ENCODE peak calls at places on chromosomes 12 and 14, in ten cellular contexts. One of them, this sample, is unnamed.
A peak's percentile ranks its signal among the peaks of the same experiment; 100 is the strongest.

GRCh38 chr14:101230161-101230850 is 326.8 kb upstream of the RTL1 start:
- DNase-seq in prostate gland: no peak
- DNase-seq in naive thymus-derived CD8-positive, alpha-beta T cell: no peak
- DNase-seq in sciatic nerve: peak; percentile 45
- DNase-seq in mucosa of gallbladder: no peak
- DNase-seq in activated CD8-positive, alpha-beta T cell treated with anti-CD3 and anti-CD28 coated beads for 36 hours: no peak
- DNase-seq in Right ventricle myocardium superior: no peak
- DNase-seq in RWPE1: no peak
- DNase-seq in neural crest cell: no peak
- DNase-seq in CD4-positive, alpha-beta T cell: no peak
- DNase-seq in this sample: no peak

GRCh38 chr14:69096766-69097475 is 56.0 kb downstream of the DCAF5 start:
- DNase-seq in mucosa of gallbladder: no peak
- DNase-seq in sciatic nerve: no peak
- DNase-seq in neural crest cell: no peak
- DNase-seq in activated CD8-positive, alpha-beta T cell treated with anti-CD3 and anti-CD28 coated beads for 36 hours: no peak
- DNase-seq in Right ventricle myocardium superior: no peak
- DNase-seq in RWPE1: no peak
- DNase-seq in prostate gland: no peak
- DNase-seq in naive thymus-derived CD8-positive, alpha-beta T cell: no peak
- DNase-seq in CD4-positive, alpha-beta T cell: no peak
- DNase-seq in this sample: no peak

GRCh38 chr12:10717410-10717809 is 5.7 kb downstream of the YBX3 start:
- DNase-seq in RWPE1: peak; percentile 62
- DNase-seq in mucosa of gallbladder: no peak
- DNase-seq in Right ventricle myocardium superior: no peak
- DNase-seq in CD4-positive, alpha-beta T cell: no peak
- DNase-seq in naive thymus-derived CD8-positive, alpha-beta T cell: no peak
- DNase-seq in neural crest cell: no peak
- DNase-seq in prostate gland: peak; percentile 19
- DNase-seq in sciatic nerve: no peak
- DNase-seq in activated CD8-positive, alpha-beta T cell treated with anti-CD3 and anti-CD28 coated beads for 36 hours: no peak
- DNase-seq in this sample: no peak

GRCh38 chr12:870378-870777 is 79.1 kb downstream of the RAD52 start:
- DNase-seq in naive thymus-derived CD8-positive, alpha-beta T cell: no peak
- DNase-seq in neural crest cell: no peak
- DNase-seq in prostate gland: no peak
- DNase-seq in mucosa of gallbladder: no peak
- DNase-seq in RWPE1: no peak
- DNase-seq in sciatic nerve: no peak
- DNase-seq in CD4-positive, alpha-beta T cell: no peak
- DNase-seq in activated CD8-positive, alpha-beta T cell treated with anti-CD3 and anti-CD28 coated beads for 36 hours: peak; percentile 8
- DNase-seq in Right ventricle myocardium superior: no peak
- DNase-seq in this sample: no peak

GRCh38 chr12:20368653-20369163 is 371 bp downstream of the PDE3A start:
- DNase-seq in prostate gland: no peak
- DNase-seq in RWPE1: no peak
- DNase-seq in Right ventricle myocardium superior: peak; percentile 57
- DNase-seq in neural crest cell: peak; percentile 39
- DNase-seq in naive thymus-derived CD8-positive, alpha-beta T cell: no peak
- DNase-seq in CD4-positive, alpha-beta T cell: no peak
- DNase-seq in mucosa of gallbladder: peak; percentile 16
- DNase-seq in sciatic nerve: peak; percentile 63
- DNase-seq in activated CD8-positive, alpha-beta T cell treated with anti-CD3 and anti-CD28 coated beads for 36 hours: no peak
- DNase-seq in this sample: no peak

GRCh38 chr14:68291820-68292219 is 472.2 kb downstream of the RAD51B start:
- DNase-seq in mucosa of gallbladder: no peak
- DNase-seq in naive thymus-derived CD8-positive, alpha-beta T cell: no peak
- DNase-seq in Right ventricle myocardium superior: no peak
- DNase-seq in activated CD8-positive, alpha-beta T cell treated with anti-CD3 and anti-CD28 coated beads for 36 hours: no peak
- DNase-seq in CD4-positive, alpha-beta T cell: no peak
- DNase-seq in sciatic nerve: no peak
- DNase-seq in neural crest cell: no peak
- DNase-seq in RWPE1: no peak
- DNase-seq in prostate gland: no peak
- DNase-seq in this sample: no peak

GRCh38 chr14:68548194-68549056 is 244.4 kb downstream of the ZFP36L1 start:
- DNase-seq in RWPE1: peak; percentile 90
- DNase-seq in CD4-positive, alpha-beta T cell: no peak
- DNase-seq in mucosa of gallbladder: peak; percentile 83
- DNase-seq in prostate gland: peak; percentile 84
- DNase-seq in naive thymus-derived CD8-positive, alpha-beta T cell: no peak
- DNase-seq in Right ventricle myocardium superior: peak; percentile 92
- DNase-seq in activated CD8-positive, alpha-beta T cell treated with anti-CD3 and anti-CD28 coated beads for 36 hours: no peak
- DNase-seq in neural crest cell: peak; percentile 44
- DNase-seq in sciatic nerve: peak; percentile 91
- DNase-seq in this sample: peak; percentile 74

GRCh38 chr14:96065661-96066459 is 26.7 kb downstream of the C14orf132 start:
- DNase-seq in activated CD8-positive, alpha-beta T cell treated with anti-CD3 and anti-CD28 coated beads for 36 hours: no peak
- DNase-seq in mucosa of gallbladder: no peak
- DNase-seq in neural crest cell: no peak
- DNase-seq in RWPE1: no peak
- DNase-seq in prostate gland: no peak
- DNase-seq in sciatic nerve: peak; percentile 32
- DNase-seq in CD4-positive, alpha-beta T cell: no peak
- DNase-seq in naive thymus-derived CD8-positive, alpha-beta T cell: no peak
- DNase-seq in Right ventricle myocardium superior: no peak
- DNase-seq in this sample: no peak

GRCh38 chr14:105094193-105094907 is 29.1 kb upstream of the GPR132 start:
- DNase-seq in activated CD8-positive, alpha-beta T cell treated with anti-CD3 and anti-CD28 coated beads for 36 hours: no peak
- DNase-seq in naive thymus-derived CD8-positive, alpha-beta T cell: no peak
- DNase-seq in CD4-positive, alpha-beta T cell: no peak
- DNase-seq in prostate gland: no peak
- DNase-seq in RWPE1: no peak
- DNase-seq in sciatic nerve: no peak
- DNase-seq in mucosa of gallbladder: no peak
- DNase-seq in Right ventricle myocardium superior: no peak
- DNase-seq in neural crest cell: no peak
- DNase-seq in this sample: peak; percentile 44

GRCh38 chr12:45726594-45727300 is 2.8 kb upstream of the ARID2 start:
- DNase-seq in sciatic nerve: peak; percentile 76
- DNase-seq in neural crest cell: peak; percentile 29
- DNase-seq in mucosa of gallbladder: peak; percentile 34
- DNase-seq in Right ventricle myocardium superior: peak; percentile 76
- DNase-seq in naive thymus-derived CD8-positive, alpha-beta T cell: no peak
- DNase-seq in activated CD8-positive, alpha-beta T cell treated with anti-CD3 and anti-CD28 coated beads for 36 hours: peak; percentile 30
- DNase-seq in RWPE1: peak; percentile 20
- DNase-seq in prostate gland: peak; percentile 64
- DNase-seq in CD4-positive, alpha-beta T cell: peak; percentile 11
- DNase-seq in this sample: peak; percentile 53

GRCh38 chr12:91388573-91388972 is 206.0 kb upstream of the DCN start:
- DNase-seq in naive thymus-derived CD8-positive, alpha-beta T cell: no peak
- DNase-seq in prostate gland: peak; percentile 58
- DNase-seq in RWPE1: no peak
- DNase-seq in CD4-positive, alpha-beta T cell: no peak
- DNase-seq in neural crest cell: no peak
- DNase-seq in mucosa of gallbladder: no peak
- DNase-seq in sciatic nerve: no peak
- DNase-seq in activated CD8-positive, alpha-beta T cell treated with anti-CD3 and anti-CD28 coated beads for 36 hours: no peak
- DNase-seq in Right ventricle myocardium superior: no peak
- DNase-seq in this sample: no peak

GRCh38 chr14:59769586-59769985 is 101.0 kb downstream of the RTN1 start:
- DNase-seq in activated CD8-positive, alpha-beta T cell treated with anti-CD3 and anti-CD28 coated beads for 36 hours: no peak
- DNase-seq in neural crest cell: no peak
- DNase-seq in sciatic nerve: no peak
- DNase-seq in CD4-positive, alpha-beta T cell: no peak
- DNase-seq in prostate gland: no peak
- DNase-seq in RWPE1: no peak
- DNase-seq in naive thymus-derived CD8-positive, alpha-beta T cell: no peak
- DNase-seq in Right ventricle myocardium superior: no peak
- DNase-seq in mucosa of gallbladder: no peak
- DNase-seq in this sample: no peak

GRCh38 chr12:126874427-126875026 is 1392.4 kb upstream of the TMEM132C start:
- DNase-seq in sciatic nerve: peak; percentile 73
- DNase-seq in activated CD8-positive, alpha-beta T cell treated with anti-CD3 and anti-CD28 coated beads for 36 hours: peak; percentile 67
- DNase-seq in naive thymus-derived CD8-positive, alpha-beta T cell: peak; percentile 5
- DNase-seq in neural crest cell: peak; percentile 66
- DNase-seq in RWPE1: peak; percentile 47
- DNase-seq in prostate gland: no peak
- DNase-seq in mucosa of gallbladder: peak; percentile 64
- DNase-seq in CD4-positive, alpha-beta T cell: peak; percentile 28
- DNase-seq in Right ventricle myocardium superior: peak; percentile 71
- DNase-seq in this sample: peak; percentile 48